ENCODE peak calls at places on chromosome 2, in six cellular contexts. One of them, this sample, is unnamed.

GRCh38 chr2:130336877-130337734 is 5.6 kb upstream of the IMP4 start:
- DNase-seq in MCF 10A: peak
- DNase-seq in pancreas: peak
- DNase-seq in upper lobe of left lung: peak
- DNase-seq in brain microvascular endothelial cell: peak
- DNase-seq in H9: peak
- DNase-seq in this sample: no peak

GRCh38 chr2:48026865-48027264 is 120.6 kb upstream of the FBXO11 start:
- DNase-seq in upper lobe of left lung: no peak
- DNase-seq in brain microvascular endothelial cell: no peak
- DNase-seq in MCF 10A: no peak
- DNase-seq in pancreas: no peak
- DNase-seq in H9: no peak
- DNase-seq in this sample: no peak

GRCh38 chr2:17245921-17246320 is 272.3 kb downstream of the RAD51AP2 start:
- DNase-seq in MCF 10A: peak
- DNase-seq in upper lobe of left lung: no peak
- DNase-seq in H9: no peak
- DNase-seq in pancreas: no peak
- DNase-seq in brain microvascular endothelial cell: no peak
- DNase-seq in this sample: no peak

GRCh38 chr2:142975239-142975638 is 97.8 kb downstream of the KYNU start:
- DNase-seq in pancreas: no peak
- DNase-seq in brain microvascular endothelial cell: no peak
- DNase-seq in MCF 10A: no peak
- DNase-seq in upper lobe of left lung: no peak
- DNase-seq in H9: no peak
- DNase-seq in this sample: no peak

GRCh38 chr2:217090024-217090473 is 230.2 kb upstream of the TNP1 start:
- DNase-seq in pancreas: no peak
- DNase-seq in MCF 10A: no peak
- DNase-seq in brain microvascular endothelial cell: no peak
- DNase-seq in upper lobe of left lung: no peak
- DNase-seq in H9: no peak
- DNase-seq in this sample: no peak

GRCh38 chr2:152421521-152422367 is 86.8 kb downstream of the FMNL2 start:
- DNase-seq in MCF 10A: peak
- DNase-seq in brain microvascular endothelial cell: peak
- DNase-seq in pancreas: no peak
- DNase-seq in H9: no peak
- DNase-seq in upper lobe of left lung: no peak
- DNase-seq in this sample: no peak

GRCh38 chr2:28716265-28716865 is 35.3 kb upstream of the PPP1CB start:
- DNase-seq in brain microvascular endothelial cell: peak
- DNase-seq in pancreas: no peak
- DNase-seq in upper lobe of left lung: no peak
- DNase-seq in MCF 10A: peak
- DNase-seq in H9: no peak
- DNase-seq in this sample: no peak

GRCh38 chr2:48315847-48316194 is 214.1 kb upstream of the STON1 start:
- DNase-seq in brain microvascular endothelial cell: peak
- DNase-seq in pancreas: no peak
- DNase-seq in MCF 10A: peak
- DNase-seq in H9: peak
- DNase-seq in upper lobe of left lung: no peak
- DNase-seq in this sample: no peak

GRCh38 chr2:84924173-84925106 is 19.0 kb downstream of the TMSB10 start:
- DNase-seq in brain microvascular endothelial cell: peak
- DNase-seq in H9: peak
- DNase-seq in MCF 10A: peak
- DNase-seq in upper lobe of left lung: no peak
- DNase-seq in pancreas: no peak
- DNase-seq in this sample: no peak

GRCh38 chr2:210899131-210899530 is 342.7 kb downstream of the CPS1 start:
- DNase-seq in MCF 10A: peak
- DNase-seq in H9: no peak
- DNase-seq in pancreas: no peak
- DNase-seq in brain microvascular endothelial cell: peak
- DNase-seq in upper lobe of left lung: no peak
- DNase-seq in this sample: no peak

GRCh38 chr2:75960134-75961009 is 249.7 kb upstream of the GCFC2 start:
- DNase-seq in upper lobe of left lung: no peak
- DNase-seq in brain microvascular endothelial cell: no peak
- DNase-seq in pancreas: no peak
- DNase-seq in MCF 10A: peak
- DNase-seq in H9: no peak
- DNase-seq in this sample: no peak

GRCh38 chr2:208047840-208048239 is 22.5 kb upstream of the PLEKHM3 start:
- DNase-seq in upper lobe of left lung: no peak
- DNase-seq in brain microvascular endothelial cell: no peak
- DNase-seq in pancreas: no peak
- DNase-seq in H9: peak
- DNase-seq in MCF 10A: no peak
- DNase-seq in this sample: no peak

GRCh38 chr2:237297421-237298155 is 116.4 kb downstream of the COL6A3 start:
- DNase-seq in upper lobe of left lung: no peak
- DNase-seq in MCF 10A: no peak
- DNase-seq in pancreas: no peak
- DNase-seq in brain microvascular endothelial cell: no peak
- DNase-seq in H9: no peak
- DNase-seq in this sample: no peak

GRCh38 chr2:28281739-28282138 is 110.9 kb upstream of the FOSL2 start:
- DNase-seq in H9: no peak
- DNase-seq in upper lobe of left lung: no peak
- DNase-seq in MCF 10A: no peak
- DNase-seq in pancreas: no peak
- DNase-seq in brain microvascular endothelial cell: no peak
- DNase-seq in this sample: no peak

GRCh38 chr2:158060862-158061435 is 40.7 kb upstream of the UPP2 start:
- DNase-seq in brain microvascular endothelial cell: peak
- DNase-seq in MCF 10A: no peak
- DNase-seq in H9: no peak
- DNase-seq in pancreas: no peak
- DNase-seq in upper lobe of left lung: no peak
- DNase-seq in this sample: no peak

GRCh38 chr2:134122610-134123009 is 131.3 kb upstream of the MGAT5 start:
- DNase-seq in H9: peak
- DNase-seq in pancreas: no peak
- DNase-seq in upper lobe of left lung: no peak
- DNase-seq in brain microvascular endothelial cell: no peak
- DNase-seq in MCF 10A: no peak
- DNase-seq in this sample: no peak

GRCh38 chr2:67997528-67998267 is 65.1 kb downstream of the C1D start:
- DNase-seq in pancreas: no peak
- DNase-seq in MCF 10A: peak
- DNase-seq in brain microvascular endothelial cell: peak
- DNase-seq in H9: no peak
- DNase-seq in upper lobe of left lung: no peak
- DNase-seq in this sample: no peak

GRCh38 chr2:74092236-74092635 is 55.5 kb downstream of the BOLA3 start:
- DNase-seq in pancreas: no peak
- DNase-seq in MCF 10A: no peak
- DNase-seq in H9: peak
- DNase-seq in upper lobe of left lung: no peak
- DNase-seq in brain microvascular endothelial cell: peak
- DNase-seq in this sample: no peak

GRCh38 chr2:222859786-222860726 is 780 bp upstream of the ACSL3 start:
- DNase-seq in pancreas: no peak
- DNase-seq in MCF 10A: peak
- DNase-seq in H9: peak
- DNase-seq in brain microvascular endothelial cell: no peak
- DNase-seq in upper lobe of left lung: no peak
- DNase-seq in this sample: no peak

GRCh38 chr2:222862068-222862914 is 1.5 kb downstream of the ACSL3 start:
- DNase-seq in brain microvascular endothelial cell: no peak
- DNase-seq in pancreas: no peak
- DNase-seq in H9: no peak
- DNase-seq in MCF 10A: peak
- DNase-seq in upper lobe of left lung: no peak
- DNase-seq in this sample: no peak

GRCh38 chr2:222862915-222863544 is 2.2 kb downstream of the ACSL3 start:
- DNase-seq in MCF 10A: no peak
- DNase-seq in upper lobe of left lung: no peak
- DNase-seq in pancreas: no peak
- DNase-seq in H9: no peak
- DNase-seq in brain microvascular endothelial cell: no peak
- DNase-seq in this sample: no peak

GRCh38 chr2:222860740-222861410 is at the start of gene ACSL3:
- DNase-seq in pancreas: peak
- DNase-seq in upper lobe of left lung: peak
- DNase-seq in brain microvascular endothelial cell: peak
- DNase-seq in H9: peak
- DNase-seq in MCF 10A: peak
- DNase-seq in this sample: peak

DNA sequence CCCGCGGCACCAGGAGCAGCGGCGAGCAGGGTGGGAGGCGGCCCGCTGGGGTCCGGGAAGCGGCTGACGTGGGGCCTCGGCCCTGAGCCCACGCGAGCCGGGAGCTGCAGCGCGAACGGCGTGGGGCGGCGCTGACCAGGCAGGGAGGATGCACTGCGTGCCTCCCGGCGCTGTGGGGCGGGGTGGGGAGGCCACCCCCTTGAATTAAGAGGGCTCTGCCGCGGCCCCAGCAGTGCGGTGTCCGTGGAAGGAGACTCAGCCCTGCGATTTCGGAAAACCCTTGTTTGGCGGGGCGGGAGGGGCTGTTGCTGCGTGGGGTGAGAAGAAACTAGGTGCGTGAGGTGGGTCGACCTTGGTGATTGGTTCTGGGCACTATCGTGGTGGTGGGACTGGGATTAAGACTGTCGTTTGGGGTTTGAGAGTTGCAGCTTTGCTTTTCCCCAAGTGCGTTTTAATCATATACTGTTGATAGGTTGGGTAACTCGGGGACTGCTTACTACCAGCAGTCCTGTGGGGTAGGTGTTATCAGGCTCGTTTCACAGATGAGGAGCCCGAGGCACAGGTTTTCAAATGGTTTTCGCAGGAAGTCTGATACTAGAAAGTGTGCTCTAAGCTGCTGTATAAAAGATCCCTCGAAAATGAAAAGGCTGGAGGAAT is 703 bp downstream of the ACSL3 start:
- DNase-seq in H9: no peak
- DNase-seq in brain microvascular endothelial cell: no peak
- DNase-seq in pancreas: no peak
- DNase-seq in upper lobe of left lung: no peak
- DNase-seq in MCF 10A: no peak
- DNase-seq in this sample: no peak
- TF ChIP-seq CTCF in H9: no peak
- TF ChIP-seq CTCF in brain microvascular endothelial cell: no peak
- TF ChIP-seq CTCF in pancreas: no peak
- TF ChIP-seq CTCF in upper lobe of left lung: no peak
- TF ChIP-seq CTCF in MCF 10A: no peak
- TF ChIP-seq CTCF in this sample: no peak

GRCh38 chr2:1223791-1224190 is 189.5 kb upstream of the TPO start:
- DNase-seq in upper lobe of left lung: peak
- DNase-seq in H9: no peak
- DNase-seq in brain microvascular endothelial cell: no peak
- DNase-seq in pancreas: no peak
- DNase-seq in MCF 10A: no peak
- DNase-seq in this sample: no peak
- TF ChIP-seq CTCF in upper lobe of left lung: no peak
- TF ChIP-seq CTCF in H9: no peak
- TF ChIP-seq CTCF in brain microvascular endothelial cell: no peak
- TF ChIP-seq CTCF in pancreas: no peak
- TF ChIP-seq CTCF in MCF 10A: no peak
- TF ChIP-seq CTCF in this sample: no peak

GRCh38 chr2:7661532-7661931 is 744.3 kb downstream of the RNF144A start:
- DNase-seq in MCF 10A: no peak
- DNase-seq in H9: no peak
- DNase-seq in upper lobe of left lung: no peak
- DNase-seq in pancreas: no peak
- DNase-seq in brain microvascular endothelial cell: no peak
- DNase-seq in this sample: no peak

GRCh38 chr2:7660816-7661215 is 743.6 kb downstream of the RNF144A start:
- DNase-seq in upper lobe of left lung: no peak
- DNase-seq in pancreas: no peak
- DNase-seq in brain microvascular endothelial cell: no peak
- DNase-seq in MCF 10A: no peak
- DNase-seq in H9: no peak
- DNase-seq in this sample: no peak

GRCh38 chr2:7655629-7656028 is 738.4 kb downstream of the RNF144A start:
- DNase-seq in pancreas: no peak
- DNase-seq in MCF 10A: no peak
- DNase-seq in H9: no peak
- DNase-seq in upper lobe of left lung: no peak
- DNase-seq in brain microvascular endothelial cell: no peak
- DNase-seq in this sample: no peak

GRCh38 chr2:7653617-7654016 is 736.4 kb downstream of the RNF144A start:
- DNase-seq in pancreas: no peak
- DNase-seq in MCF 10A: no peak
- DNase-seq in H9: no peak
- DNase-seq in brain microvascular endothelial cell: no peak
- DNase-seq in upper lobe of left lung: no peak
- DNase-seq in this sample: no peak

GRCh38 chr2:7658486-7658885 is 741.3 kb downstream of the RNF144A start:
- DNase-seq in H9: no peak
- DNase-seq in pancreas: no peak
- DNase-seq in brain microvascular endothelial cell: no peak
- DNase-seq in upper lobe of left lung: peak
- DNase-seq in MCF 10A: no peak
- DNase-seq in this sample: no peak
- TF ChIP-seq CTCF in H9: peak
- TF ChIP-seq CTCF in pancreas: no peak
- TF ChIP-seq CTCF in brain microvascular endothelial cell: peak
- TF ChIP-seq CTCF in upper lobe of left lung: no peak
- TF ChIP-seq CTCF in MCF 10A: no peak
- TF ChIP-seq CTCF in this sample: no peak

GRCh38 chr2:86673011-86673410 is 47.1 kb upstream of the RMND5A start:
- DNase-seq in pancreas: no peak
- DNase-seq in brain microvascular endothelial cell: no peak
- DNase-seq in H9: no peak
- DNase-seq in MCF 10A: no peak
- DNase-seq in upper lobe of left lung: no peak
- DNase-seq in this sample: no peak

GRCh38 chr2:86675104-86675503 is 45.0 kb upstream of the RMND5A start:
- DNase-seq in H9: no peak
- DNase-seq in brain microvascular endothelial cell: no peak
- DNase-seq in pancreas: no peak
- DNase-seq in upper lobe of left lung: no peak
- DNase-seq in MCF 10A: no peak
- DNase-seq in this sample: no peak

GRCh38 chr2:86679036-86679435 is 41.1 kb upstream of the RMND5A start:
- DNase-seq in H9: no peak
- DNase-seq in MCF 10A: no peak
- DNase-seq in upper lobe of left lung: no peak
- DNase-seq in pancreas: no peak
- DNase-seq in brain microvascular endothelial cell: no peak
- DNase-seq in this sample: no peak

GRCh38 chr2:86673976-86674670 is 46.0 kb upstream of the RMND5A start:
- DNase-seq in upper lobe of left lung: no peak
- DNase-seq in pancreas: no peak
- DNase-seq in H9: no peak
- DNase-seq in brain microvascular endothelial cell: no peak
- DNase-seq in MCF 10A: no peak
- DNase-seq in this sample: no peak

DNA sequence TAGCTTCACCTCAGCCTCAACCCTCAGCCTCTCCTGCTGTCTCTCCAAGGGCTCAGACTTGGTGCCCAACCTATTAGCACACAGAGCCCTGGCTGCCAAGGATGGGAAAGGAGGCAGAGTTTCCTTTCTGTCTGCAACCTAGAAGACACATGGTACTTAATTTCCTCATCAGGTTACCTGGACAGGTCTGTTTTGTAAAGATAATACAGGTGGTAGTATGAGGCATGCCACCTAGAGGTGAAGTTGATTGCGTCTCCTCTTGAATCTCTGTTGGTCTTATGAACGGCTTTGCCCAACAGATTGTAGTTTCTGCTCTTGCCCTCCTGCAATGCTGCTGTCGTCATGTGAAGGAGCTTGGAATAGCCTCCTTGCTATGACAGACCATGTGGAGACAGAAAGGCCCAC is 44.5 kb upstream of the RMND5A start:
- DNase-seq in pancreas: no peak
- DNase-seq in MCF 10A: peak
- DNase-seq in H9: peak
- DNase-seq in upper lobe of left lung: no peak
- DNase-seq in brain microvascular endothelial cell: no peak
- DNase-seq in this sample: no peak
- TF ChIP-seq CTCF in pancreas: peak
- TF ChIP-seq CTCF in MCF 10A: no peak
- TF ChIP-seq CTCF in H9: peak
- TF ChIP-seq CTCF in upper lobe of left lung: no peak
- TF ChIP-seq CTCF in brain microvascular endothelial cell: peak
- TF ChIP-seq CTCF in this sample: no peak